ENCODE peak calls at places on chromosomes 4 and X, in eight cellular contexts. R is stimulated activated CD4-positive, alpha-beta T cell treated with anti-CD3 and anti-CD28 coated beads, Interleukin-2, amount 100 ng/mL, for 48 hours; U is M059J; Q is stimulated activated CD8-positive, alpha-beta memory T cell treated with anti-CD3 and anti-CD28 coated beads, Interleukin-12 subunit alpha, Interleukin-12 subunit beta, amount 100 ng/mL, for 4 hours; K is AG04450; J is GM20000; X is OCI-LY7; G is psoas muscle. F is an unnamed sample.

GRCh38 chrX:790031-790430 is 159.4 kb downstream of the SHOX start:
- DNase-seq in R (no peak), U (no peak), Q (no peak), K (no peak), J (no peak), X (no peak), G (no peak), F (no peak)

GRCh38 chr4:4918067-4918466 is 58.6 kb downstream of the MSX1 start:
- DNase-seq in R (no peak), U (no peak), Q (no peak), K (no peak), J (no peak), X (no peak), G (no peak), F (no peak)

GRCh38 chr4:173242466-173243250 is 74.0 kb downstream of the GALNT7 start:
- DNase-seq in R (no peak), U (peak; percentile 3), Q (no peak), K (no peak), J (no peak), X (no peak), G (no peak), F (no peak)

GRCh38 chr4:159577241-159577640 is 474.4 kb downstream of the RAPGEF2 start:
- DNase-seq in R (no peak), U (no peak), Q (no peak), K (no peak), J (no peak), X (no peak), G (no peak), F (no peak)

GRCh38 chr4:83285022-83285387 is 407 bp upstream of the COQ2 start:
- DNase-seq in R (no peak), U (peak; percentile 69), Q (no peak), K (no peak), J (peak; percentile 48), X (peak; percentile 66), G (no peak), F (no peak)

GRCh38 chrX:10725071-10725470 is 104.7 kb upstream of the MID1 start:
- DNase-seq in R (no peak), U (no peak), Q (no peak), K (no peak), J (peak; percentile 8), X (no peak), G (no peak), F (no peak)

GRCh38 chr4:56874166-56874565 is 33.5 kb upstream of the REST start:
- DNase-seq in R (no peak), U (no peak), Q (no peak), K (no peak), J (no peak), X (no peak), G (no peak), F (no peak)

GRCh38 chrX:34848281-34848680 is 94.3 kb upstream of the FAM47B start:
- DNase-seq in R (no peak), U (no peak), Q (no peak), K (no peak), J (no peak), X (no peak), G (no peak), F (no peak)

GRCh38 chrX:150692837-150693781 is at the start of gene MTMR1:
- DNase-seq in R (no peak), U (peak; percentile 31), Q (peak; percentile 53), K (no peak), J (peak; percentile 80), X (peak; percentile 73), G (peak; percentile 60), F (peak; percentile 39)

GRCh38 chr4:153161599-153161971 is 42.7 kb upstream of the TRIM2 start:
- DNase-seq in R (no peak), U (no peak), Q (no peak), K (no peak), J (no peak), X (no peak), G (no peak), F (no peak)

GRCh38 chr4:30817489-30817888 is 97.3 kb downstream of the PCDH7 start:
- DNase-seq in R (no peak), U (no peak), Q (no peak), K (no peak), J (no peak), X (no peak), G (no peak), F (no peak)

GRCh38 chrX:7062912-7063311 is 84.6 kb upstream of the STS start:
- DNase-seq in R (no peak), U (no peak), Q (no peak), K (no peak), J (no peak), X (no peak), G (no peak), F (no peak)

GRCh38 chrX:39814391-39814790 is 283.4 kb downstream of the BCOR start:
- DNase-seq in R (peak; percentile 39), U (peak; percentile 51), Q (no peak), K (no peak), J (peak; percentile 41), X (peak; percentile 53), G (peak; percentile 44), F (peak; percentile 25)

GRCh38 chrX:18146009-18146408 is 74.7 kb downstream of the BEND2 start:
- DNase-seq in R (no peak), U (no peak), Q (no peak), K (no peak), J (no peak), X (no peak), G (no peak), F (no peak)

GRCh38 chr4:86117781-86118302 is 242.0 kb downstream of the MAPK10 start:
- DNase-seq in R (no peak), U (peak; percentile 65), Q (no peak), K (peak; percentile 30), J (no peak), X (no peak), G (no peak), F (no peak)

GRCh38 chrX:65667503-65668355 is at the start of gene MSN:
- DNase-seq in R (peak; percentile 64), U (peak; percentile 78), Q (peak; percentile 66), K (no peak), J (peak; percentile 76), X (peak; percentile 67), G (peak; percentile 87), F (peak; percentile 69)

GRCh38 chrX:9781941-9782340 is 4.3 kb upstream of the SHROOM2 start:
- DNase-seq in R (no peak), U (peak; percentile 51), Q (no peak), K (no peak), J (no peak), X (no peak), G (no peak), F (no peak)

GRCh38 chr4:156377036-156377700 is 423.5 kb upstream of the CTSO start:
- DNase-seq in R (no peak), U (peak; percentile 70), Q (no peak), K (peak; percentile 11), J (no peak), X (no peak), G (no peak), F (no peak)

GRCh38 chr4:18203936-18204335 is 182.4 kb upstream of the LCORL start:
- DNase-seq in R (no peak), U (no peak), Q (no peak), K (no peak), J (no peak), X (no peak), G (no peak), F (no peak)

GRCh38 chrX:1412551-1413161 is 20.7 kb upstream of the SLC25A6 start:
- DNase-seq in R (no peak), U (no peak), Q (no peak), K (no peak), J (no peak), X (no peak), G (no peak), F (no peak)

GRCh38 chr4:153620352-153620751 is 63.7 kb upstream of the TLR2 start:
- DNase-seq in R (no peak), U (no peak), Q (no peak), K (peak; percentile 16), J (no peak), X (no peak), G (no peak), F (no peak)

GRCh38 chrX:28590394-28590793 is 3.1 kb downstream of the IL1RAPL1 start:
- DNase-seq in R (no peak), U (no peak), Q (no peak), K (no peak), J (no peak), X (no peak), G (no peak), F (no peak)

GRCh38 chr4:138266948-138267347 is 24.8 kb upstream of the SLC7A11 start:
- DNase-seq in R (no peak), U (no peak), Q (no peak), K (no peak), J (no peak), X (no peak), G (no peak), F (no peak)

GRCh38 chr4:17665852-17666251 is 51.4 kb downstream of the MED28 start:
- DNase-seq in R (no peak), U (no peak), Q (no peak), K (no peak), J (no peak), X (peak; percentile 27), G (no peak), F (no peak)

GRCh38 chr4:64327237-64327636 is 82.0 kb downstream of the TECRL start:
- DNase-seq in R (no peak), U (no peak), Q (no peak), K (no peak), J (no peak), X (no peak), G (no peak), F (no peak)

GRCh38 chrX:119990409-119990994 is 47.0 kb upstream of the NKAP start:
- DNase-seq in R (no peak), U (no peak), Q (no peak), K (no peak), J (no peak), X (no peak), G (no peak), F (no peak)

GRCh38 chr4:95317124-95317820 is 231.5 kb downstream of the UNC5C start:
- DNase-seq in R (no peak), U (no peak), Q (no peak), K (no peak), J (no peak), X (no peak), G (no peak), F (no peak)

GRCh38 chr4:87005690-87006461 is 71.1 kb downstream of the AFF1 start:
- DNase-seq in R (peak; percentile 25), U (no peak), Q (no peak), K (no peak), J (peak; percentile 47), X (peak; percentile 43), G (no peak), F (peak; percentile 19)

GRCh38 chr4:53089940-53090729 is 228.0 kb downstream of the RASL11B start:
- DNase-seq in R (no peak), U (no peak), Q (no peak), K (no peak), J (no peak), X (no peak), G (no peak), F (no peak)

GRCh38 chrX:70079297-70079696 is 17.0 kb downstream of the OTUD6A start:
- DNase-seq in R (no peak), U (no peak), Q (no peak), K (no peak), J (no peak), X (no peak), G (no peak), F (no peak)

GRCh38 chr4:145099653-145100052 is 1.5 kb downstream of the ABCE1 start:
- DNase-seq in R (no peak), U (peak; percentile 2), Q (no peak), K (no peak), J (peak; percentile 16), X (peak; percentile 42), G (no peak), F (no peak)

GRCh38 chrX:16610121-16610565 is 39.8 kb upstream of the S100G start:
- DNase-seq in R (no peak), U (peak; percentile 65), Q (no peak), K (no peak), J (no peak), X (no peak), G (no peak), F (no peak)

GRCh38 chrX:120575379-120576114 is 14.8 kb upstream of the CUL4B start:
- DNase-seq in R (no peak), U (no peak), Q (no peak), K (no peak), J (no peak), X (no peak), G (no peak), F (no peak)

GRCh38 chrX:23598561-23598960 is 68.7 kb upstream of the PRDX4 start:
- DNase-seq in R (no peak), U (no peak), Q (no peak), K (no peak), J (no peak), X (no peak), G (no peak), F (no peak)

F was measured in natural killer cell.